ENCODE peak calls at places on chromosomes 4 and X, in four cellular contexts. A is NCI-H1436, J is EL, Y is caudate nucleus. X is an unnamed sample.

GRCh38 chr4:13659341-13660070 is 32.0 kb upstream of the BOD1L1 start:
- DNase-seq in A (no peak), J (no peak), Y (no peak), X (no peak)

GRCh38 chrX:105745863-105746262 is 76.5 kb upstream of the NRK start:
- DNase-seq in A (no peak), J (no peak), Y (no peak), X (no peak)

GRCh38 chr4:105634402-105634801 is 74.1 kb downstream of the INTS12 start:
- DNase-seq in A (no peak), J (no peak), Y (no peak), X (no peak)

GRCh38 chr4:182827981-182828677 is 89.1 kb downstream of the DCTD start:
- DNase-seq in A (no peak), J (no peak), Y (no peak), X (no peak)

GRCh38 chr4:121072080-121072835 is at the start of gene NDNF:
- DNase-seq in A (peak), J (peak), Y (peak), X (peak)

GRCh38 chr4:683982-684571 is 4.9 kb downstream of the SLC49A3 start:
- DNase-seq in A (peak), J (peak), Y (no peak), X (peak)

GRCh38 chr4:154406022-154406835 is 85.4 kb downstream of the DCHS2 start:
- DNase-seq in A (no peak), J (no peak), Y (no peak), X (no peak)

GRCh38 chrX:42755820-42756219 is 22.1 kb downstream of the PPP1R2C start:
- DNase-seq in A (no peak), J (peak), Y (no peak), X (no peak)

GRCh38 chr4:14225683-14226207 is 598.2 kb upstream of the BOD1L1 start:
- DNase-seq in A (peak), J (no peak), Y (no peak), X (peak)

GRCh38 chr4:181647396-181648107 is 595.6 kb upstream of the TENM3 start:
- DNase-seq in A (no peak), J (peak), Y (no peak), X (no peak)

GRCh38 chr4:99395595-99396364 is 39.4 kb downstream of the ADH7 start:
- DNase-seq in A (no peak), J (peak), Y (no peak), X (no peak)

GRCh38 chrX:106170318-106170717 is 2.2 kb downstream of the PWWP3B start:
- DNase-seq in A (no peak), J (no peak), Y (no peak), X (no peak)

GRCh38 chr4:38319456-38320348 is 344.3 kb upstream of the KLF3 start:
- DNase-seq in A (peak), J (peak), Y (peak), X (no peak)

GRCh38 chr4:32000846-32001488 is 1280.8 kb downstream of the PCDH7 start:
- DNase-seq in A (no peak), J (no peak), Y (no peak), X (no peak)

GRCh38 chrX:115098897-115099296 is 81.5 kb upstream of the IL13RA2 start:
- DNase-seq in A (no peak), J (no peak), Y (no peak), X (no peak)

GRCh38 chr4:8769645-8770517 is 101.8 kb downstream of the HMX1 start:
- DNase-seq in A (no peak), J (no peak), Y (no peak), X (no peak)

GRCh38 chr4:794911-795725 is 30.8 kb downstream of the CPLX1 start:
- DNase-seq in A (no peak), J (no peak), Y (no peak), X (no peak)

GRCh38 chrX:39755152-39756032 is 342.4 kb downstream of the BCOR start:
- DNase-seq in A (no peak), J (peak), Y (no peak), X (no peak)

GRCh38 chr4:6815029-6815836 is 32.7 kb downstream of the KIAA0232 start:
- DNase-seq in A (no peak), J (no peak), Y (no peak), X (no peak)

GRCh38 chr4:7027913-7028312 is 15.3 kb upstream of the TADA2B start:
- DNase-seq in A (no peak), J (no peak), Y (no peak), X (no peak)

GRCh38 chr4:86706923-86707597 is 112.9 kb downstream of the PTPN13 start:
- DNase-seq in A (no peak), J (no peak), Y (no peak), X (no peak)

GRCh38 chr4:152480901-152481300 is 55.0 kb downstream of the FBXW7 start:
- DNase-seq in A (no peak), J (no peak), Y (no peak), X (no peak)

GRCh38 chr4:169571435-169571834 is 40.9 kb downstream of the NEK1 start:
- DNase-seq in A (no peak), J (no peak), Y (no peak), X (no peak)

GRCh38 chr4:89283226-89283974 is 24.2 kb downstream of the GPRIN3 start:
- DNase-seq in A (no peak), J (no peak), Y (no peak), X (no peak)

GRCh38 chr4:87219648-87220093 is 747 bp downstream of the KLHL8 start:
- DNase-seq in A (no peak), J (peak), Y (peak), X (no peak)

GRCh38 chr4:180993179-180993841 is 1249.9 kb upstream of the TENM3 start:
- DNase-seq in A (no peak), J (no peak), Y (no peak), X (no peak)

GRCh38 chrX:38854305-38854704 is 53.0 kb downstream of the MID1IP1 start:
- DNase-seq in A (no peak), J (no peak), Y (no peak), X (no peak)

GRCh38 chrX:70762285-70762684 is 146.2 kb downstream of the TEX11 start:
- DNase-seq in A (no peak), J (no peak), Y (no peak), X (no peak)

GRCh38 chr4:109406337-109406931 is 27.2 kb upstream of the SEC24B start:
- DNase-seq in A (peak), J (peak), Y (no peak), X (peak)

GRCh38 chr4:143555676-143556075 is 42.2 kb downstream of the SMARCA5 start:
- DNase-seq in A (no peak), J (no peak), Y (no peak), X (no peak)

GRCh38 chr4:174314770-174315169 is 31.1 kb downstream of the CEP44 start:
- DNase-seq in A (no peak), J (peak), Y (no peak), X (no peak)

GRCh38 chrX:120617996-120618630 is 11.7 kb downstream of the C1GALT1C1 start:
- DNase-seq in A (no peak), J (no peak), Y (no peak), X (no peak)

GRCh38 chr4:36402008-36402758 is 120.8 kb downstream of the DTHD1 start:
- DNase-seq in A (no peak), J (no peak), Y (no peak), X (no peak)

GRCh38 chr4:51960486-51960885 is 59.7 kb downstream of the LRRC66 start:
- DNase-seq in A (no peak), J (no peak), Y (no peak), X (no peak)